ENCODE peak calls at places on chromosomes 3 and 15, in four cellular contexts. C, D, A and T are unnamed samples.

GRCh38 chr3:128488995-128489859 is 3.8 kb downstream of the GATA2 start:
- DNase-seq in C (peak; percentile 73), D (no peak), A (peak; percentile 76), T (no peak)

GRCh38 chr3:126395846-126396513 is 1.3 kb downstream of the CFAP100 start:
- DNase-seq in C (no peak), D (no peak), A (no peak), T (no peak)

GRCh38 chr3:79040701-79041100 is 727.1 kb downstream of the ROBO1 start:
- DNase-seq in C (no peak), D (peak; percentile 95), A (peak; percentile 25), T (no peak)

GRCh38 chr3:149316427-149316826 is 17.0 kb downstream of the TM4SF18 start:
- DNase-seq in C (no peak), D (no peak), A (no peak), T (no peak)

GRCh38 chr15:43748376-43748775 is 2.1 kb downstream of the PDIA3 start:
- DNase-seq in C (no peak), D (peak; percentile 34), A (no peak), T (no peak)

GRCh38 chr15:38164507-38164906 is 88.1 kb upstream of the SPRED1 start:
- DNase-seq in C (no peak), D (no peak), A (no peak), T (no peak)

GRCh38 chr3:61118830-61119229 is 132.4 kb downstream of the FHIT start:
- DNase-seq in C (no peak), D (no peak), A (no peak), T (no peak)

GRCh38 chr15:75639191-75639708 is 774 bp downstream of the IMP3 start:
- DNase-seq in C (no peak), D (peak; percentile 54), A (no peak), T (no peak)

GRCh38 chr3:132117642-132118041 is 82.8 kb upstream of the CPNE4 start:
- DNase-seq in C (no peak), D (no peak), A (no peak), T (no peak)

GRCh38 chr3:144181062-144181461 is 209.4 kb downstream of the DIPK2A start:
- DNase-seq in C (no peak), D (no peak), A (no peak), T (no peak)

GRCh38 chr3:187264051-187264450 is 27.5 kb downstream of the MASP1 start:
- DNase-seq in C (no peak), D (peak; percentile 85), A (peak; percentile 34), T (no peak)

GRCh38 chr3:48402281-48402732 is 27.6 kb downstream of the PLXNB1 start:
- DNase-seq in C (no peak), D (peak; percentile 89), A (peak; percentile 62), T (no peak)

GRCh38 chr3:129626744-129627349 is 20.4 kb upstream of the PLXND1 start:
- DNase-seq in C (peak; percentile 91), D (peak; percentile 64), A (peak; percentile 91), T (peak; percentile 89)

GRCh38 chr3:151946606-151947005 is 73.2 kb downstream of the SUCNR1 start:
- DNase-seq in C (no peak), D (no peak), A (no peak), T (no peak)

GRCh38 chr3:105424412-105425152 is 57.9 kb downstream of the ALCAM start:
- DNase-seq in C (no peak), D (no peak), A (no peak), T (no peak)

GRCh38 chr3:126329927-126330725 is 27.1 kb downstream of the KLF15 start:
- DNase-seq in C (no peak), D (no peak), A (no peak), T (no peak)

GRCh38 chr15:44286814-44287555 is 1.5 kb upstream of the GOLM2 start:
- DNase-seq in C (no peak), D (peak; percentile 25), A (no peak), T (no peak)

GRCh38 chr3:184737641-184738518 is 26.0 kb upstream of the MAGEF1 start:
- DNase-seq in C (no peak), D (peak; percentile 67), A (peak; percentile 45), T (no peak)

GRCh38 chr3:148331111-148331818 is 366.4 kb upstream of the AGTR1 start:
- DNase-seq in C (no peak), D (peak; percentile 58), A (no peak), T (no peak)

GRCh38 chr3:158802399-158803023 is 657 bp downstream of the MFSD1 start:
- DNase-seq in C (peak; percentile 46), D (no peak), A (no peak), T (no peak)

GRCh38 chr3:42101048-42101447 is 9.9 kb downstream of the TRAK1 start:
- DNase-seq in C (no peak), D (peak; percentile 81), A (no peak), T (no peak)